ENCODE peak calls at places on chromosome 18, in five cellular contexts. W, D, J, Q and H are unnamed samples.

GRCh38 chr18:80250740-80251364 is 3.5 kb upstream of the PARD6G start:
- DNase-seq in Q (no peak), J (no peak), D (no peak), W (no peak), H (no peak)

GRCh38 chr18:51724790-51725721 is 527.6 kb upstream of the MEX3C start:
- DNase-seq in J (no peak), D (peak), Q (no peak), W (no peak), H (no peak)

GRCh38 chr18:55780591-55781071 is 192.6 kb upstream of the TCF4 start:
- DNase-seq in W (peak), Q (no peak), J (no peak), D (peak), H (peak)

GRCh38 chr18:13225261-13225660 is 6.7 kb downstream of the LDLRAD4 start:
- DNase-seq in D (no peak), J (no peak), Q (no peak), W (no peak), H (no peak)

GRCh38 chr18:27996792-27997191 is 180.1 kb downstream of the CDH2 start:
- DNase-seq in W (peak), J (no peak), D (peak), Q (no peak), H (peak)

GRCh38 chr18:48667276-48668254 is 128.7 kb downstream of the CTIF start:
- DNase-seq in J (no peak), D (peak), W (no peak), Q (no peak), H (no peak)

GRCh38 chr18:2089416-2089815 is 481.9 kb downstream of the METTL4 start:
- DNase-seq in W (no peak), Q (no peak), D (no peak), J (no peak), H (no peak)

GRCh38 chr18:63336366-63337099 is 17.0 kb upstream of the BCL2 start:
- DNase-seq in Q (no peak), J (no peak), D (peak), W (peak), H (peak)

GRCh38 chr18:51068111-51068510 is 38.1 kb downstream of the SMAD4 start:
- DNase-seq in D (peak), J (no peak), W (peak), Q (no peak), H (peak)

GRCh38 chr18:9081940-9082339 is 20.6 kb upstream of the NDUFV2 start:
- DNase-seq in Q (no peak), W (no peak), D (no peak), J (no peak), H (no peak)

GRCh38 chr18:2223859-2224258 is 347.4 kb downstream of the METTL4 start:
- DNase-seq in W (peak), Q (no peak), D (peak), J (no peak), H (peak)

DNA sequence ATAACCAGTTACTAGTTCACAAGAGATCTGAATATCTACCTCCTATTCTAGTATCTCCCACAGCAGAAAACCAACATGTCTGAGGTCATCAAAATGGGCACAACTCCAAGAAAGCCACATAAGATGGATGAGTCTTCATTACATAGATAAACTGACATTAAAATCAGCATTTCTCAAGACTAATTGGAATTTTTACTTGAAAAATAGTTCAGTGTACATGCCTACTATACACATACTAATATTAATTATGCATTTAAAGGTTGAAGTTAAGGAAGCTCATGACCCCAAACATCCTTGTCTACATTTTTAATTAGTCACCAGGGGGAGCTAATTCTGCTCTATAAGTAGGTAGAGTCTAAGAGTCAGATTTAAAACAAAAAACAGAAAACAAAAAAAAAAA is 41.9 kb downstream of the ZNF521 start:
- DNase-seq in D (peak), J (no peak), W (peak), Q (no peak), H (peak)
- TF ChIP-seq CTCF in D (no peak), J (no peak), W (peak), Q (no peak), H (no peak)

DNA sequence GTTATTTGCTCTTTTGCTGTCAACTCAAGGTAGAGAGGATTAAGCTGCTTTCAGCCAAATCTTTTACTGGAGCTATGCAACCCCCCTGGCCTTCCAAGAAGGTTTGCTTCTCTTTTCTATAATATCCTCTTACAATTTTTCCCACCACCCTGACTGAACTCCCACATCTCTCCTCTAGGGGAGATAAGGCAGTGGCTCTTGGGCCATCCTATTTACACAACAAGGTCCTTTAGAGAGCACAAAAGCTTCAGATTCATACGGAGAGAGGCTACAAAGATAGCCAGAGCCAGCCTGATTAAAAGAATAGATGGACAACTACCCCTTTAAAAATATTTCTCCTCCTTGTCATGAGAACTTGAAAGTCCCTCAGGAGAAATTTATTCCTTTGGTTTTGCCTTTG is 95.7 kb downstream of the TPGS2 start:
- DNase-seq in D (no peak), Q (no peak), J (no peak), W (no peak), H (no peak)
- H3K4me3 ChIP-seq in D (no peak), Q (no peak), J (no peak), W (no peak), H (no peak)

GRCh38 chr18:22983175-22983574 is 50.0 kb downstream of the RBBP8 start:
- DNase-seq in J (peak), D (peak), Q (no peak), W (peak), H (peak)
- TF ChIP-seq CTCF in J (peak), D (peak), Q (peak), W (peak), H (peak)

GRCh38 chr18:70289351-70290330 is 796 bp downstream of the SOCS6 start:
- DNase-seq in J (no peak), W (peak), Q (peak), D (peak), H (peak)
- H3K4me3 ChIP-seq in J (peak), W (peak), Q (peak), D (peak), H (peak)

GRCh38 chr18:57970356-57971095 is 73.5 kb upstream of the NEDD4L start:
- DNase-seq in Q (no peak), D (no peak), J (peak), W (no peak), H (no peak)
- TF ChIP-seq CTCF in Q (no peak), D (peak), J (peak), W (no peak), H (peak)

GRCh38 chr18:44637210-44638051 is 43.3 kb upstream of the SETBP1 start:
- DNase-seq in Q (no peak), D (peak), W (peak), J (peak), H (no peak)
- H3K4me3 ChIP-seq in Q (no peak), D (no peak), W (no peak), J (no peak), H (no peak)

GRCh38 chr18:45359275-45360009 is 255.8 kb upstream of the SLC14A2 start:
- DNase-seq in D (no peak), Q (peak), J (no peak), W (no peak), H (no peak)
- TF ChIP-seq CTCF in D (no peak), Q (no peak), J (no peak), W (no peak), H (no peak)

GRCh38 chr18:61082976-61083630 is 250.1 kb upstream of the CDH20 start:
- DNase-seq in J (no peak), Q (no peak), D (no peak), W (no peak), H (no peak)
- H3K4me3 ChIP-seq in J (no peak), Q (no peak), D (no peak), W (no peak), H (no peak)

DNA sequence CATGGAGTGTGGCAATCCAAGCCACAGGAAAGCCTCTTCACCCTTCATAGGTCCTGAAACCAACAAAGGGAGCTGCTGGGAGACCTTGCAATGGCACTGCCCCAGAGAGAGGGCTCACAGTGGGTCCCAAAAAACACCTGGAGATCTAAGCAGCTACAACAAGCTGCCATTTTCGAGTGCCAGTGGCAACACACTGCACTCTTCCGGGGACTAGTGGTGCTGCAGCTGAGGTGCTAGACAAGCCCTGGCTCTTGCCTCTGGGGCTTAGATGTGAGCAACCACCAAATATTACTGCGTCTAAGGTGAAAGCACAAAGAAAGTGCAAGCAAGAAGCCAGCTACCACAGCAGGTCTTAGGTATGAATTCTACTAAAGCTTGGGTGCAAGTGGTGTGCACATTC is 192.9 kb downstream of the NOL4 start:
- DNase-seq in Q (no peak), J (no peak), D (peak), W (no peak), H (peak)
- TF ChIP-seq CTCF in Q (no peak), J (no peak), D (peak), W (no peak), H (peak)